ENCODE peak calls at places on chromosomes 3 and 15, in five cellular contexts. L is astrocyte of the spinal cord; W is GM10248; J is CD4-positive, alpha-beta T cell; Q is fibroblast of pulmonary artery. N is an unnamed sample.

GRCh38 chr15:61459785-61460707 is 230.9 kb upstream of the RORA start:
- DNase-seq in L (peak; percentile 85), J (no peak), Q (peak; percentile 85), W (no peak), N (no peak)

GRCh38 chr3:14237431-14237830 is 58.8 kb downstream of the LSM3 start:
- DNase-seq in J (no peak), W (no peak), Q (no peak), L (no peak), N (no peak)

GRCh38 chr3:126340596-126340942 is 16.6 kb downstream of the KLF15 start:
- DNase-seq in L (no peak), W (no peak), Q (no peak), J (no peak), N (peak; percentile 1)

GRCh38 chr3:4588410-4588809 is 95.3 kb downstream of the ITPR1 start:
- DNase-seq in J (no peak), Q (peak; percentile 37), L (peak; percentile 35), W (peak; percentile 23), N (no peak)

GRCh38 chr3:171812811-171813210 is 2.5 kb upstream of the PLD1 start:
- DNase-seq in J (no peak), W (no peak), L (no peak), Q (no peak), N (no peak)

GRCh38 chr3:37014620-37015019 is 21.3 kb downstream of the MLH1 start:
- DNase-seq in W (no peak), Q (no peak), J (no peak), L (no peak), N (no peak)

GRCh38 chr3:119601154-119601553 is 3.5 kb downstream of the PLA1A start:
- DNase-seq in Q (no peak), L (no peak), W (no peak), J (no peak), N (no peak)

GRCh38 chr15:34984884-34985630 is 3.0 kb downstream of the ZNF770 start:
- DNase-seq in Q (peak; percentile 56), L (peak; percentile 29), W (no peak), J (no peak), N (no peak)

GRCh38 chr3:169710619-169711018 is 47.1 kb upstream of the MECOM start:
- DNase-seq in J (no peak), L (peak; percentile 19), Q (no peak), W (no peak), N (no peak)

GRCh38 chr15:48541659-48542334 is 103.7 kb downstream of the FBN1 start:
- DNase-seq in J (no peak), L (peak; percentile 88), Q (peak; percentile 86), W (peak; percentile 34), N (no peak)

GRCh38 chr3:70180664-70181063 is 131.8 kb downstream of the MDFIC2 start:
- DNase-seq in W (peak; percentile 26), L (no peak), J (no peak), Q (no peak), N (no peak)

GRCh38 chr3:7788881-7789280 is 712.7 kb upstream of the LMCD1 start:
- DNase-seq in Q (no peak), W (no peak), L (no peak), J (no peak), N (no peak)

GRCh38 chr15:76555247-76555646 is 218.7 kb downstream of the ISL2 start:
- DNase-seq in J (no peak), W (no peak), Q (no peak), L (no peak), N (no peak)

GRCh38 chr15:76553102-76553501 is 216.5 kb downstream of the ISL2 start:
- DNase-seq in W (no peak), J (no peak), Q (no peak), L (no peak), N (no peak)

GRCh38 chr15:76553564-76553963 is 217.0 kb downstream of the ISL2 start:
- DNase-seq in J (no peak), Q (no peak), W (no peak), L (no peak), N (no peak)
- TF ChIP-seq CTCF in J (no peak), Q (no peak), W (no peak), L (no peak), N (no peak)

GRCh38 chr3:188687389-188687788 is 484.4 kb upstream of the TPRG1 start:
- DNase-seq in Q (peak; percentile 59), W (no peak), J (no peak), L (peak; percentile 83), N (no peak)
- TF ChIP-seq CTCF in Q (peak; percentile 20), W (no peak), J (no peak), L (peak; percentile 47), N (no peak)

DNA sequence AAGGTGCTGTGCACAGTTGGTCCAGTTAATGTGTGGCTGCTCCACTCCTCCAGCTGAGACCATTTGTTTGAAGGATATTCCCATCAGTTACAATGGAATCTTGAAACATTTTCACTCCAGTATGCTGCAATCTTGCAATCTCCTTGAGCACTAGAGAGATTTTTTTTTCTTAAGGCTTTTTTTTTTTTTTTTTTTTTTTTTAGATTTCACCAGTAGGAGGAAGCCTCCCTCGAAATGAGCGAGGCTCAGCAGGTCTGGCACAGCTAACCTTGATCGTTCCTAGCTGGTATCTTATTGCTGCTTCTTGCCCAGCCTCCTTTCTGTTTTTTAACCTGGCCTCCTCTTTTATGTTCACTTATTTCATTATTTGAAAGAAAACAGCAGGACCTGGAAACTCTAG is 48.1 kb downstream of the RAP2B start:
- DNase-seq in W (no peak), Q (peak; percentile 55), L (peak; percentile 48), J (peak; percentile 12), N (no peak)
- TF ChIP-seq CTCF in W (no peak), Q (peak; percentile 19), L (no peak), J (peak; percentile 55), N (peak; percentile 21)

GRCh38 chr15:80323285-80323684 is 71.3 kb upstream of the CTXND1 start:
- DNase-seq in Q (no peak), W (no peak), J (no peak), L (no peak), N (no peak)
- TF ChIP-seq CTCF in Q (peak; percentile 28), W (no peak), J (no peak), L (peak; percentile 16), N (no peak)

GRCh38 chr15:53473886-53474285 is 285.6 kb downstream of the WDR72 start:
- DNase-seq in Q (no peak), W (no peak), L (no peak), J (no peak), N (no peak)
- TF ChIP-seq CTCF in Q (no peak), W (no peak), L (no peak), J (no peak), N (no peak)

DNA sequence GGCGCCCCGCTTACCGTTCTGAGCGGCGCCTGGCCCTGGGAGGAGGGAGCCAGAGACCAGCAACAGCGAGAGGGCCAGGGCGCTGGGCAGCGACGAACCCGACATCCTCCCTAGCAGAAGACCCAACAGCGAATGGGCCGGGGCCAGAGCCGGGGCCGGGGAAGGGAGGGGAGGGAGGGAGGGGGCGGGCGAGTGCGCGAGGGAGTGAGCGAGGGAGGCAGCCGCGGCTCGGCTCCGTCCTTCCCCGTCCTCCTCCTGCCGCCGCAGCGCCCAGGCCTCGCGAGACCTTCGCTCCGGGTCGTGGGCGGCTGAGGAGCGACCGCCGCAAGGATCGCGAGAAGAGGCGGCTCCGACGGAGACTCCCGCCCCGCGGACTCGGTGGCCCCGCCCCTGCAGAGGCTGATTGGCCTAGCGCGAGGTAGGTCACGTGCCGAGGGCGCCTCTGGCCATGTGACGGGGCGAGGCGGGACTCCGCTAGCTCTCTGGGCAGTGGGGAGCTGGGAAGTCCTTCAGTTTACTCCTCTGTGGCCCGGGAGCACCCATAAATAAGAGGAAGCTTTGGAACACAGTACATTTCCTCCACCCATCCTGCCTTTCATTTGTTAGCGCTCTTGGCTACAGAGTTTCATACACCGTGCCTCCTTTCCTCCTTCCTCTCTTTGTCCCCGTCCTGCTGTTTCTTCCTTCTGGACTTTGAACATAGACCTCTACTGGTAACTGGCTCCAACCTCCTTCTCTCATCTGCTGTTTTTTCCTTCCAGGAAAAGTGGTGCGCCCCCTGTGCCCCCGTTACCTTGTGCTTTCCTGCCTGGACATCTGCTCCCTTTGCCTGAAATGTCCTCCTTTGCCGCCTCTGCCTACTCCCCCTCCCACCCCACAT is at the start of gene NPTN:
- DNase-seq in W (peak; percentile 96), Q (peak; percentile 98), J (peak; percentile 96), L (peak; percentile 99), N (peak; percentile 98)
- TF ChIP-seq CTCF in W (no peak), Q (no peak), J (no peak), L (peak; percentile 1), N (no peak)

DNA sequence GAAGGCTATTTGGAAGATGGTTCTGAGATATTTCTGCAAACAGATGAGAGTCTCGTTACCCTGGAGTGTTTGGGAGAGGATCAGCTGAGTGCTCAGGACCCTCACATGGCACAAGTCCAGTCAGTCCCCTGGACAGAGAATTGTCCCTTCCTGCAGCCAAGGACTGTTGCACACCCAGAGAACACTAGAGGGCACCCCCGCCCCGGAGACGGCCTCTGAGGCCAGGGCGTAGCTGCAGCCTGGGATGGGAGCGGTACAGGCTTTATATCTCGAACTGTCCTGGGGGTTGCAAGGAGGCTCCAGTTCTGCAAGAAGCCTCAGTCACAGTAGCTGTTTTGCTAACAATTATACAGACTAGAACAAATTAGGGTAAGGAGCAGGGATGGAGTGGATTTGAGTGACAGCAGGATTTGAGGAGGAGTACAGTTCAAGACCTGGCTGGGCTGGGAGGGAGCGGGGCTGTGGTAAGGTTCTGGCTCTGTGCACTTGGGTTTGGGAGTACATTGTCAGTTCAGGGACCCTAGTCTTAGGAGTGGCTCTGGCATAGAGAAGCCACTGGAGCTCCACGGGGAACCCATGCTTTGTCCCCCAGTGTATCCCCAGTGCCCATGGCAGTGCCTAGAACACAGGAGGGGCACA is 67.6 kb upstream of the HACD2 start:
- DNase-seq in L (peak; percentile 77), Q (peak; percentile 82), J (no peak), W (peak; percentile 77), N (no peak)
- TF ChIP-seq CTCF in L (peak; percentile 96), Q (peak; percentile 88), J (peak; percentile 18), W (peak; percentile 89), N (no peak)